ENCODE peak calls at places on chromosomes 13 and 19, in nine cellular contexts. One of them, this sample, is unnamed.

GRCh38 chr13:21685485-21686064 is 14.7 kb downstream of the FGF9 start:
- DNase-seq in NCI-H187 treated with DMSO at 0.1 percent for 48 hours: no peak
- DNase-seq in body of pancreas: no peak
- DNase-seq in neural progenitor cell: no peak
- DNase-seq in cardiac muscle cell: no peak
- DNase-seq in heart right ventricle: no peak
- DNase-seq in naive thymus-derived CD4-positive, alpha-beta T cell: no peak
- DNase-seq in CD8-positive, alpha-beta memory T cell: no peak
- DNase-seq in HT1080: no peak
- DNase-seq in this sample: no peak

GRCh38 chr19:47661161-47661560 is 52.1 kb upstream of the EHD2 start:
- DNase-seq in NCI-H187 treated with DMSO at 0.1 percent for 48 hours: no peak
- DNase-seq in body of pancreas: no peak
- DNase-seq in neural progenitor cell: no peak
- DNase-seq in cardiac muscle cell: no peak
- DNase-seq in heart right ventricle: no peak
- DNase-seq in naive thymus-derived CD4-positive, alpha-beta T cell: no peak
- DNase-seq in CD8-positive, alpha-beta memory T cell: no peak
- DNase-seq in HT1080: no peak
- DNase-seq in this sample: no peak

GRCh38 chr13:50588736-50589135 is 254.8 kb downstream of the DLEU7 start:
- DNase-seq in NCI-H187 treated with DMSO at 0.1 percent for 48 hours: no peak
- DNase-seq in body of pancreas: no peak
- DNase-seq in neural progenitor cell: no peak
- DNase-seq in cardiac muscle cell: no peak
- DNase-seq in heart right ventricle: no peak
- DNase-seq in naive thymus-derived CD4-positive, alpha-beta T cell: no peak
- DNase-seq in CD8-positive, alpha-beta memory T cell: no peak
- DNase-seq in HT1080: no peak
- DNase-seq in this sample: peak; percentile 31

GRCh38 chr13:69912576-69913074 is 195.0 kb upstream of the ATXN8OS start:
- DNase-seq in NCI-H187 treated with DMSO at 0.1 percent for 48 hours: peak; percentile 26
- DNase-seq in body of pancreas: no peak
- DNase-seq in neural progenitor cell: no peak
- DNase-seq in cardiac muscle cell: no peak
- DNase-seq in heart right ventricle: no peak
- DNase-seq in naive thymus-derived CD4-positive, alpha-beta T cell: no peak
- DNase-seq in CD8-positive, alpha-beta memory T cell: no peak
- DNase-seq in HT1080: no peak
- DNase-seq in this sample: no peak

GRCh38 chr19:56309511-56310185 is 5.0 kb downstream of the ZSCAN5A start:
- DNase-seq in NCI-H187 treated with DMSO at 0.1 percent for 48 hours: no peak
- DNase-seq in body of pancreas: peak; percentile 52
- DNase-seq in neural progenitor cell: peak; percentile 71
- DNase-seq in cardiac muscle cell: peak; percentile 58
- DNase-seq in heart right ventricle: no peak
- DNase-seq in naive thymus-derived CD4-positive, alpha-beta T cell: peak; percentile 51
- DNase-seq in CD8-positive, alpha-beta memory T cell: peak; percentile 36
- DNase-seq in HT1080: peak; percentile 60
- DNase-seq in this sample: peak; percentile 25

GRCh38 chr13:91375119-91375729 is 23.2 kb upstream of the GPC5 start:
- DNase-seq in NCI-H187 treated with DMSO at 0.1 percent for 48 hours: no peak
- DNase-seq in body of pancreas: peak; percentile 10
- DNase-seq in neural progenitor cell: no peak
- DNase-seq in cardiac muscle cell: peak; percentile 35
- DNase-seq in heart right ventricle: no peak
- DNase-seq in naive thymus-derived CD4-positive, alpha-beta T cell: no peak
- DNase-seq in CD8-positive, alpha-beta memory T cell: no peak
- DNase-seq in HT1080: no peak
- DNase-seq in this sample: peak; percentile 11

GRCh38 chr13:97710797-97711196 is 242.7 kb upstream of the IPO5 start:
- DNase-seq in NCI-H187 treated with DMSO at 0.1 percent for 48 hours: no peak
- DNase-seq in body of pancreas: no peak
- DNase-seq in neural progenitor cell: no peak
- DNase-seq in cardiac muscle cell: no peak
- DNase-seq in heart right ventricle: no peak
- DNase-seq in naive thymus-derived CD4-positive, alpha-beta T cell: no peak
- DNase-seq in CD8-positive, alpha-beta memory T cell: no peak
- DNase-seq in HT1080: peak; percentile 30
- DNase-seq in this sample: no peak

GRCh38 chr19:29173896-29174295 is 39.1 kb downstream of the UQCRFS1 start:
- DNase-seq in NCI-H187 treated with DMSO at 0.1 percent for 48 hours: no peak
- DNase-seq in body of pancreas: no peak
- DNase-seq in neural progenitor cell: no peak
- DNase-seq in cardiac muscle cell: no peak
- DNase-seq in heart right ventricle: no peak
- DNase-seq in naive thymus-derived CD4-positive, alpha-beta T cell: no peak
- DNase-seq in CD8-positive, alpha-beta memory T cell: no peak
- DNase-seq in HT1080: no peak
- DNase-seq in this sample: no peak

GRCh38 chr13:33191425-33192221 is 93.9 kb downstream of the STARD13 start:
- DNase-seq in NCI-H187 treated with DMSO at 0.1 percent for 48 hours: no peak
- DNase-seq in body of pancreas: peak; percentile 46
- DNase-seq in neural progenitor cell: no peak
- DNase-seq in cardiac muscle cell: no peak
- DNase-seq in heart right ventricle: no peak
- DNase-seq in naive thymus-derived CD4-positive, alpha-beta T cell: no peak
- DNase-seq in CD8-positive, alpha-beta memory T cell: no peak
- DNase-seq in HT1080: no peak
- DNase-seq in this sample: no peak

GRCh38 chr13:101390461-101390860 is 25.8 kb downstream of the NALCN start:
- DNase-seq in NCI-H187 treated with DMSO at 0.1 percent for 48 hours: no peak
- DNase-seq in body of pancreas: no peak
- DNase-seq in neural progenitor cell: no peak
- DNase-seq in cardiac muscle cell: peak; percentile 1
- DNase-seq in heart right ventricle: no peak
- DNase-seq in naive thymus-derived CD4-positive, alpha-beta T cell: no peak
- DNase-seq in CD8-positive, alpha-beta memory T cell: no peak
- DNase-seq in HT1080: peak; percentile 52
- DNase-seq in this sample: peak; percentile 65

GRCh38 chr19:4186087-4186993 is 3.9 kb downstream of the ANKRD24 start:
- DNase-seq in NCI-H187 treated with DMSO at 0.1 percent for 48 hours: peak; percentile 47
- DNase-seq in body of pancreas: peak; percentile 79
- DNase-seq in neural progenitor cell: peak; percentile 90
- DNase-seq in cardiac muscle cell: peak; percentile 79
- DNase-seq in heart right ventricle: peak; percentile 75
- DNase-seq in naive thymus-derived CD4-positive, alpha-beta T cell: peak; percentile 55
- DNase-seq in CD8-positive, alpha-beta memory T cell: peak; percentile 61
- DNase-seq in HT1080: peak; percentile 57
- DNase-seq in this sample: peak; percentile 64

GRCh38 chr19:29404951-29405727 is 120.7 kb upstream of the VSTM2B start:
- DNase-seq in NCI-H187 treated with DMSO at 0.1 percent for 48 hours: peak; percentile 95
- DNase-seq in body of pancreas: no peak
- DNase-seq in neural progenitor cell: peak; percentile 94
- DNase-seq in cardiac muscle cell: no peak
- DNase-seq in heart right ventricle: no peak
- DNase-seq in naive thymus-derived CD4-positive, alpha-beta T cell: no peak
- DNase-seq in CD8-positive, alpha-beta memory T cell: no peak
- DNase-seq in HT1080: no peak
- DNase-seq in this sample: peak; percentile 4

GRCh38 chr19:17248011-17248776 is 2.5 kb upstream of the NR2F6 start:
- DNase-seq in NCI-H187 treated with DMSO at 0.1 percent for 48 hours: no peak
- DNase-seq in body of pancreas: peak; percentile 92
- DNase-seq in neural progenitor cell: peak; percentile 76
- DNase-seq in cardiac muscle cell: no peak
- DNase-seq in heart right ventricle: no peak
- DNase-seq in naive thymus-derived CD4-positive, alpha-beta T cell: no peak
- DNase-seq in CD8-positive, alpha-beta memory T cell: no peak
- DNase-seq in HT1080: no peak
- DNase-seq in this sample: no peak

This sample was measured in RPMI7951.